ENCODE peak calls at places on chromosomes 4 and X, in six cellular contexts. H is choroid plexus epithelial cell, A is upper lobe of left lung, J is lower leg skin, C is keratinocyte, B is fibroblast of mammary gland. D is an unnamed sample.

GRCh38 chr4:3297066-3297859 is 4.4 kb downstream of the RGS12 start:
- DNase-seq in C (no peak), H (no peak), B (no peak), A (no peak), J (no peak), D (no peak)

GRCh38 chr4:113467581-113467980 is 294.0 kb downstream of the CAMK2D start:
- DNase-seq in H (peak; percentile 77), C (no peak), B (peak; percentile 91), J (no peak), A (no peak), D (peak; percentile 79)

GRCh38 chrX:53018627-53019026 is 30.0 kb upstream of the GPR173 start:
- DNase-seq in A (no peak), B (peak; percentile 8), J (no peak), H (no peak), C (no peak), D (peak; percentile 18)

GRCh38 chr4:170990989-170991589 is 822.1 kb upstream of the GALNTL6 start:
- DNase-seq in B (peak; percentile 24), A (no peak), J (no peak), H (peak; percentile 55), C (no peak), D (no peak)

GRCh38 chrX:127570276-127570675 is 481.9 kb downstream of the ACTRT1 start:
- DNase-seq in H (no peak), B (no peak), A (no peak), J (no peak), C (no peak), D (no peak)

GRCh38 chrX:111568817-111569216 is 57.4 kb downstream of the SERTM2 start:
- DNase-seq in A (no peak), B (no peak), C (no peak), H (no peak), J (no peak), D (no peak)

GRCh38 chrX:81259714-81260395 is 58.0 kb downstream of the SH3BGRL start:
- DNase-seq in C (no peak), H (peak; percentile 33), J (no peak), A (no peak), B (peak; percentile 38), D (peak; percentile 41)

GRCh38 chr4:129675036-129675435 is 579.1 kb downstream of the C4orf33 start:
- DNase-seq in J (no peak), H (no peak), B (no peak), A (no peak), C (no peak), D (no peak)

GRCh38 chr4:16707874-16708273 is 190.6 kb downstream of the LDB2 start:
- DNase-seq in H (peak; percentile 56), J (no peak), C (no peak), A (no peak), B (peak; percentile 45), D (peak; percentile 84)

GRCh38 chrX:2875798-2876399 is 47.2 kb downstream of the GYG2 start:
- DNase-seq in A (no peak), J (no peak), B (peak; percentile 19), C (no peak), H (peak; percentile 41), D (peak; percentile 20)

GRCh38 chrX:136251042-136251991 is at the start of gene MAP7D3:
- DNase-seq in A (peak; percentile 65), H (peak; percentile 51), C (no peak), B (peak; percentile 33), J (no peak), D (no peak)

GRCh38 chr4:40333921-40334352 is 1.2 kb upstream of the CHRNA9 start:
- DNase-seq in B (peak; percentile 85), A (no peak), C (no peak), J (no peak), H (peak; percentile 75), D (peak; percentile 79)

GRCh38 chr4:180060159-180060889 is 2182.9 kb upstream of the TENM3 start:
- DNase-seq in C (no peak), A (no peak), J (no peak), B (peak; percentile 2), H (peak; percentile 12), D (no peak)

GRCh38 chrX:22134681-22135080 is 102.6 kb downstream of the PHEX start:
- DNase-seq in H (peak; percentile 79), J (no peak), B (peak; percentile 83), C (no peak), A (no peak), D (peak; percentile 74)

GRCh38 chrX:13826770-13827169 is 9.9 kb upstream of the GPM6B start:
- DNase-seq in A (no peak), H (no peak), J (no peak), C (no peak), B (no peak), D (no peak)

GRCh38 chr4:154126276-154126675 is 337.4 kb upstream of the SFRP2 start:
- DNase-seq in J (no peak), A (no peak), C (no peak), B (peak; percentile 57), H (peak; percentile 13), D (no peak)

GRCh38 chrX:37993857-37994619 is 12.3 kb upstream of the SYTL5 start:
- DNase-seq in B (no peak), J (peak; percentile 16), H (no peak), C (peak; percentile 19), A (peak; percentile 54), D (no peak)

GRCh38 chr4:180953572-180953971 is 1289.6 kb upstream of the TENM3 start:
- DNase-seq in B (no peak), J (no peak), H (peak; percentile 2), A (no peak), C (no peak), D (peak; percentile 9)

GRCh38 chr4:165209796-165210195 is 2.4 kb downstream of the KLHL2 start:
- DNase-seq in A (no peak), H (no peak), J (no peak), C (no peak), B (no peak), D (no peak)

GRCh38 chr4:74545488-74545887 is 100.6 kb downstream of the AREG start:
- DNase-seq in J (no peak), B (peak; percentile 63), H (peak; percentile 53), A (peak; percentile 71), C (no peak), D (peak; percentile 61)

GRCh38 chrX:10124506-10125247 is 32.1 kb upstream of the CLCN4 start:
- DNase-seq in H (no peak), B (no peak), C (no peak), J (no peak), A (no peak), D (no peak)

GRCh38 chrX:13266641-13267420 is 53.0 kb downstream of the ATXN3L start:
- DNase-seq in J (no peak), B (peak; percentile 78), H (no peak), C (peak; percentile 45), A (no peak), D (peak; percentile 29)

GRCh38 chr4:94909645-94910044 is 151.9 kb downstream of the BMPR1B start:
- DNase-seq in C (no peak), B (no peak), J (no peak), A (no peak), H (no peak), D (no peak)

GRCh38 chr4:123350191-123350544 is 46.4 kb upstream of the SPRY1 start:
- DNase-seq in C (peak; percentile 55), H (peak; percentile 53), B (peak; percentile 18), J (peak; percentile 50), A (no peak), D (peak; percentile 27)

GRCh38 chrX:72021975-72022374 is 109.7 kb downstream of the RTL5 start:
- DNase-seq in C (no peak), B (peak; percentile 38), A (no peak), H (peak; percentile 41), J (no peak), D (no peak)

GRCh38 chr4:122309988-122310626 is 68.7 kb upstream of the ADAD1 start:
- DNase-seq in J (no peak), H (peak; percentile 38), C (no peak), A (no peak), B (peak; percentile 26), D (peak; percentile 35)

DNA sequence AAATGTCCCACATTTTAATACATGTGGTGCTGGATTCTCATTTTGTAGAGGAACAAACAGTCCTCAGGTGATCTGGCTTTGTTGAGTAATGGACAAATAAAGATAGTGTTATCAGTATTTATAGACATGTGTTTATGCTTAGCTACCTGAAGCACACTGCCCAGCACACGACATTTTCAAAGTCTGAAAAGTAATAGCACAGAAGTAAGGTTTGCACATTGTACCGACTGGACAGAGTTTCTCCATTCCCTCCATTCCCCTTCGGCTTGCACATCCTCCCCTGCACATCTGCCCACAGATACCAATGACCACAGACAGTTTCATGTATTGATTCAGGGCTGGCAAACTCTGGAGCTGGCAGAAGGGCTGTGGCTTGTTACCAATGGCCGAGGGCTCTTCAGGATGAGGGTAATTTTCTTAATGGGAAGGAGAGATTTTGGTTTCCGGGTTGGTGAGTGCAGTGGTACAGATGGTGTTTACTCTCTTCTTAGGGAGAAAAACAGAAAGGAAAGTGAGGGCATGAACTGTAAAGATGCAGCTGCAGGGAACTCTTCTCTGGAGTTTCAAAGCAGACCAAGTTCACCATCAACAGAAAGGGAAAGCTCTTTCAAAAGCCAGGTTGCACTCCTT is 2.3 kb downstream of the GRPR start:
- DNase-seq in A (no peak), B (no peak), H (no peak), J (no peak), C (no peak), D (no peak)
- TF ChIP-seq CTCF in A (no peak), B (no peak), H (no peak), J (no peak), C (no peak), D (no peak)

GRCh38 chr4:48722509-48723446 is 57.3 kb downstream of the FRYL start:
- DNase-seq in H (peak; percentile 52), C (no peak), A (no peak), B (no peak), J (no peak), D (peak; percentile 78)
- H3K4me3 ChIP-seq in H (no peak overlapping the region), C (no peak overlapping the region), A (no peak overlapping the region), B (no peak overlapping the region), J (no peak overlapping the region), D (no peak overlapping the region)

GRCh38 chrX:155718964-155719586 is 106.3 kb upstream of the TMLHE start:
- DNase-seq in B (no peak), A (no peak), C (no peak), H (peak; percentile 1), J (no peak), D (peak; percentile 1)
- TF ChIP-seq CTCF in B (no peak), A (no peak), C (no peak), H (no peak), J (no peak), D (no peak)

GRCh38 chrX:41441934-41442823 is 5.0 kb upstream of the NYX start:
- DNase-seq in C (peak; percentile 21), H (peak; percentile 84), A (peak; percentile 94), J (peak; percentile 77), B (peak; percentile 90), D (peak; percentile 82)
- H3K4me3 ChIP-seq in C (peak overlapping the region; percentile 51), H (peak overlapping the region; percentile 51), A (peak overlapping the region; percentile 38), J (no peak overlapping the region), B (peak overlapping the region; percentile 31), D (peak overlapping the region; percentile 44)

GRCh38 chr4:99490286-99490685 is 20.5 kb upstream of the C4orf17 start:
- DNase-seq in A (no peak), C (no peak), H (no peak), J (no peak), B (no peak), D (no peak)
- TF ChIP-seq CTCF in A (no peak), C (no peak), H (no peak), J (no peak), B (no peak), D (no peak)

GRCh38 chr4:173518419-173519102 is 11.5 kb downstream of the HAND2 start:
- DNase-seq in A (no peak), H (no peak), B (no peak), C (no peak), J (no peak), D (peak; percentile 61)
- H3K4me3 ChIP-seq in A (no peak overlapping the region), H (no peak overlapping the region), B (no peak overlapping the region), C (no peak overlapping the region), J (no peak overlapping the region), D (peak overlapping the region; percentile 38)